ENCODE peak calls at places on chromosomes 11 and 22, in six cellular contexts. One of them, this sample, is unnamed.

GRCh38 chr11:96391698-96392307 is 2.0 kb downstream of the JRKL start:
- DNase-seq in heart left ventricle: no peak
- DNase-seq in neuronal stem cell: no peak
- DNase-seq in lung: no peak
- DNase-seq in aorta: no peak
- DNase-seq in fibroblast of lung: no peak
- DNase-seq in this sample: no peak

GRCh38 chr22:36325163-36326031 is 62.4 kb downstream of the MYH9 start:
- DNase-seq in lung: peak
- DNase-seq in neuronal stem cell: no peak
- DNase-seq in aorta: peak
- DNase-seq in fibroblast of lung: peak
- DNase-seq in heart left ventricle: peak
- DNase-seq in this sample: peak

GRCh38 chr11:108733479-108734116 is 68.7 kb downstream of the DDX10 start:
- DNase-seq in neuronal stem cell: no peak
- DNase-seq in aorta: no peak
- DNase-seq in lung: no peak
- DNase-seq in fibroblast of lung: peak
- DNase-seq in heart left ventricle: peak
- DNase-seq in this sample: no peak

GRCh38 chr22:41687901-41688364 is 734 bp downstream of the SNU13 start:
- DNase-seq in heart left ventricle: no peak
- DNase-seq in fibroblast of lung: peak
- DNase-seq in lung: no peak
- DNase-seq in aorta: peak
- DNase-seq in neuronal stem cell: no peak
- DNase-seq in this sample: peak

GRCh38 chr11:120774591-120775386 is 249.1 kb upstream of the TBCEL start:
- DNase-seq in neuronal stem cell: no peak
- DNase-seq in aorta: no peak
- DNase-seq in fibroblast of lung: no peak
- DNase-seq in lung: no peak
- DNase-seq in heart left ventricle: no peak
- DNase-seq in this sample: no peak

GRCh38 chr11:64688534-64688982 is 34.4 kb downstream of the NRXN2 start:
- DNase-seq in lung: peak
- DNase-seq in fibroblast of lung: peak
- DNase-seq in heart left ventricle: peak
- DNase-seq in neuronal stem cell: peak
- DNase-seq in aorta: peak
- DNase-seq in this sample: peak

GRCh38 chr22:36772451-36772850 is 3.5 kb downstream of the IFT27 start:
- DNase-seq in fibroblast of lung: no peak
- DNase-seq in heart left ventricle: no peak
- DNase-seq in neuronal stem cell: no peak
- DNase-seq in lung: no peak
- DNase-seq in aorta: no peak
- DNase-seq in this sample: no peak

GRCh38 chr11:15692739-15693138 is 578.0 kb downstream of the INSC start:
- DNase-seq in lung: no peak
- DNase-seq in aorta: no peak
- DNase-seq in heart left ventricle: no peak
- DNase-seq in neuronal stem cell: no peak
- DNase-seq in fibroblast of lung: no peak
- DNase-seq in this sample: no peak

GRCh38 chr11:100546714-100547113 is 140.4 kb upstream of the ARHGAP42 start:
- DNase-seq in heart left ventricle: no peak
- DNase-seq in fibroblast of lung: peak
- DNase-seq in lung: no peak
- DNase-seq in neuronal stem cell: no peak
- DNase-seq in aorta: no peak
- DNase-seq in this sample: no peak

GRCh38 chr22:40414838-40415505 is 44.6 kb downstream of the SGSM3 start:
- DNase-seq in aorta: no peak
- DNase-seq in heart left ventricle: no peak
- DNase-seq in lung: no peak
- DNase-seq in fibroblast of lung: no peak
- DNase-seq in neuronal stem cell: no peak
- DNase-seq in this sample: no peak

GRCh38 chr11:97756571-97757335 is 1264.0 kb upstream of the CNTN5 start:
- DNase-seq in neuronal stem cell: no peak
- DNase-seq in aorta: no peak
- DNase-seq in lung: no peak
- DNase-seq in heart left ventricle: no peak
- DNase-seq in fibroblast of lung: no peak
- DNase-seq in this sample: no peak

GRCh38 chr11:64207247-64208085 is 945 bp downstream of the FERMT3 start:
- DNase-seq in heart left ventricle: peak
- DNase-seq in neuronal stem cell: no peak
- DNase-seq in aorta: peak
- DNase-seq in fibroblast of lung: peak
- DNase-seq in lung: peak
- DNase-seq in this sample: peak

GRCh38 chr11:86141645-86142569 is 73.0 kb upstream of the PICALM start:
- DNase-seq in neuronal stem cell: no peak
- DNase-seq in aorta: no peak
- DNase-seq in lung: no peak
- DNase-seq in fibroblast of lung: no peak
- DNase-seq in heart left ventricle: no peak
- DNase-seq in this sample: no peak

GRCh38 chr22:27252282-27253049 is 549.1 kb downstream of the MN1 start:
- DNase-seq in fibroblast of lung: peak
- DNase-seq in neuronal stem cell: no peak
- DNase-seq in aorta: no peak
- DNase-seq in lung: no peak
- DNase-seq in heart left ventricle: no peak
- DNase-seq in this sample: no peak

GRCh38 chr11:2825886-2826678 is 59.5 kb downstream of the CDKN1C start:
- DNase-seq in lung: peak
- DNase-seq in fibroblast of lung: peak
- DNase-seq in heart left ventricle: peak
- DNase-seq in neuronal stem cell: peak
- DNase-seq in aorta: peak
- DNase-seq in this sample: peak

GRCh38 chr11:65590240-65590738 is 5.3 kb downstream of the KCNK7 start:
- DNase-seq in aorta: no peak
- DNase-seq in heart left ventricle: no peak
- DNase-seq in lung: no peak
- DNase-seq in fibroblast of lung: peak
- DNase-seq in neuronal stem cell: no peak
- DNase-seq in this sample: peak

GRCh38 chr11:78205691-78206090 is 17.0 kb downstream of the USP35 start:
- DNase-seq in heart left ventricle: no peak
- DNase-seq in aorta: no peak
- DNase-seq in lung: no peak
- DNase-seq in fibroblast of lung: no peak
- DNase-seq in neuronal stem cell: no peak
- DNase-seq in this sample: no peak

GRCh38 chr11:116960916-116961315 is 123.5 kb upstream of the APOA1 start:
- DNase-seq in neuronal stem cell: no peak
- DNase-seq in lung: no peak
- DNase-seq in fibroblast of lung: peak
- DNase-seq in heart left ventricle: no peak
- DNase-seq in aorta: no peak
- DNase-seq in this sample: no peak

GRCh38 chr22:32831571-32831970 is 30.1 kb downstream of the TIMP3 start:
- DNase-seq in aorta: no peak
- DNase-seq in neuronal stem cell: no peak
- DNase-seq in heart left ventricle: no peak
- DNase-seq in fibroblast of lung: no peak
- DNase-seq in lung: no peak
- DNase-seq in this sample: no peak
- H3K27ac ChIP-seq in aorta: no peak
- H3K27ac ChIP-seq in neuronal stem cell: no peak
- H3K27ac ChIP-seq in heart left ventricle: peak
- H3K27ac ChIP-seq in fibroblast of lung: no peak
- H3K27ac ChIP-seq in lung: peak
- H3K27ac ChIP-seq in this sample: no peak

DNA sequence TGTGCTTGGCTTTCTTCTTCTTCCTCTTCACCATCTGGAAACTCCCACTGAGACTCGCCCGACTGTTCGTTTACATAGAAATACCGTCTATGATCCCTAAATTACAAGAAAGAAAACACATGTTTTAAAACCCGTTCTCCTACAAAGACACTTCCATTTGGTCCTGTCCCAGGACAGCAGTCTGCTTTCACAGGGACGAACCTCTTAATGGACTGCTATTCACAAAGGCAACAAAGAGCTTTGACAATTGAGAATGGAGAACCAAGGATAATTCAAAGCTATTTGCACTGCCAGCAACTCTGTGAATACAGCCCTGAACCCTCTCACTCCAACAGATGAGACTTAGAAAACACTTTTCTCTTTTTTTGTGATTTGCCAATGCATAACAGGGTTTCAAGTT is 16.3 kb upstream of the AGBL2 start:
- DNase-seq in lung: no peak
- DNase-seq in fibroblast of lung: peak
- DNase-seq in aorta: no peak
- DNase-seq in neuronal stem cell: peak
- DNase-seq in heart left ventricle: no peak
- DNase-seq in this sample: no peak
- H3K4me3 ChIP-seq in lung: no peak
- H3K4me3 ChIP-seq in fibroblast of lung: no peak
- H3K4me3 ChIP-seq in aorta: no peak
- H3K4me3 ChIP-seq in neuronal stem cell: no peak
- H3K4me3 ChIP-seq in heart left ventricle: no peak
- H3K4me3 ChIP-seq in this sample: no peak

GRCh38 chr22:38923463-38924196 is 33.8 kb upstream of the APOBEC3A start:
- DNase-seq in aorta: peak
- DNase-seq in fibroblast of lung: peak
- DNase-seq in lung: peak
- DNase-seq in neuronal stem cell: no peak
- DNase-seq in heart left ventricle: peak
- DNase-seq in this sample: peak

GRCh38 chr22:38921801-38922200 is 35.6 kb upstream of the APOBEC3A start:
- DNase-seq in lung: no peak
- DNase-seq in aorta: no peak
- DNase-seq in neuronal stem cell: no peak
- DNase-seq in fibroblast of lung: no peak
- DNase-seq in heart left ventricle: no peak
- DNase-seq in this sample: no peak

GRCh38 chr22:38927033-38927789 is 30.2 kb upstream of the APOBEC3A start:
- DNase-seq in fibroblast of lung: peak
- DNase-seq in lung: peak
- DNase-seq in aorta: peak
- DNase-seq in heart left ventricle: peak
- DNase-seq in neuronal stem cell: peak
- DNase-seq in this sample: peak

GRCh38 chr22:38925571-38926041 is 31.8 kb upstream of the APOBEC3A start:
- DNase-seq in fibroblast of lung: peak
- DNase-seq in heart left ventricle: no peak
- DNase-seq in neuronal stem cell: no peak
- DNase-seq in aorta: no peak
- DNase-seq in lung: peak
- DNase-seq in this sample: no peak

GRCh38 chr22:38924197-38924952 is 33.0 kb upstream of the APOBEC3A start:
- DNase-seq in heart left ventricle: peak
- DNase-seq in lung: peak
- DNase-seq in neuronal stem cell: no peak
- DNase-seq in fibroblast of lung: peak
- DNase-seq in aorta: peak
- DNase-seq in this sample: peak
- H3K27ac ChIP-seq in heart left ventricle: peak
- H3K27ac ChIP-seq in lung: peak
- H3K27ac ChIP-seq in neuronal stem cell: no peak
- H3K27ac ChIP-seq in fibroblast of lung: peak
- H3K27ac ChIP-seq in aorta: peak
- H3K27ac ChIP-seq in this sample: peak

GRCh38 chr11:103906291-103906850 is 130.1 kb upstream of the DDI1 start:
- DNase-seq in lung: no peak
- DNase-seq in aorta: no peak
- DNase-seq in fibroblast of lung: no peak
- DNase-seq in heart left ventricle: no peak
- DNase-seq in neuronal stem cell: no peak
- DNase-seq in this sample: no peak

GRCh38 chr11:103904324-103904667 is 132.1 kb upstream of the DDI1 start:
- DNase-seq in neuronal stem cell: no peak
- DNase-seq in heart left ventricle: no peak
- DNase-seq in aorta: no peak
- DNase-seq in fibroblast of lung: no peak
- DNase-seq in lung: no peak
- DNase-seq in this sample: no peak

GRCh38 chr11:103901656-103902055 is 134.8 kb upstream of the DDI1 start:
- DNase-seq in neuronal stem cell: no peak
- DNase-seq in aorta: no peak
- DNase-seq in lung: no peak
- DNase-seq in heart left ventricle: no peak
- DNase-seq in fibroblast of lung: no peak
- DNase-seq in this sample: no peak

GRCh38 chr11:103903005-103903404 is 133.4 kb upstream of the DDI1 start:
- DNase-seq in fibroblast of lung: no peak
- DNase-seq in heart left ventricle: no peak
- DNase-seq in neuronal stem cell: no peak
- DNase-seq in lung: no peak
- DNase-seq in aorta: no peak
- DNase-seq in this sample: no peak

DNA sequence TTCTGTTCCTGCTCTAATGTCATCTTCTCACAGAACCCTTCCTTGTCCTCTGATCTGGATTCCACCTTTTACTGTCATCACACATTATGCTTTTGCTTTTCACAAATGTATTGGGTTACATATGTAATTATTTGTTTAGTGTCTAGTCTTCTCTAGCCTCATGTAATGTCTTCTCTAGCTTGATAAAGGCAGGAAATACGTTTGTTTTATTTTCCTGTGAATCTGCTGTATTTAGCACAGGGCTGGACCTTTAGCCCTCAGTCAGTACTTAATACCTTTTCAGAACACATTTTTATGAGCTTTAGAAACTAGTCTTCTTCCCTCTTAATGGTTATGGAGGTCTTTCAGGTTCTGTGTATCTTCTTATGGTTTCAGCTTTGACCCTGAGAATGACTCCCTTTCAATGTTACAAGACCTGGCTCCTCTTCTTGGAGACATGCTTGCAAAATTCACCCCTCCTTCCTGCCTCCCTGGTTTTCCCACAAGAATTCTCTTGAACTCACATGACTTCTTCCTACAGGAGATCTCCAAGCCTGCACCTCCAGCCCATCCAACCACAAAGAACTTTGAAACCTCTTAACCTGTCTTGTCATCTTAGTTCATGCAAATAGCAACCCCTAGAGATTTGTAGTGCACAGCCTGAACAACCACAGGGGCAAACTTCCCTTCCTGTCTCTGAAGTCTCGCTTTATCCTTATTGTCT is 132.7 kb upstream of the DDI1 start:
- DNase-seq in neuronal stem cell: no peak
- DNase-seq in heart left ventricle: no peak
- DNase-seq in aorta: no peak
- DNase-seq in fibroblast of lung: no peak
- DNase-seq in lung: no peak
- DNase-seq in this sample: no peak
- H3K4me3 ChIP-seq in neuronal stem cell: no peak
- H3K4me3 ChIP-seq in heart left ventricle: no peak
- H3K4me3 ChIP-seq in aorta: no peak
- H3K4me3 ChIP-seq in fibroblast of lung: no peak
- H3K4me3 ChIP-seq in lung: no peak
- H3K4me3 ChIP-seq in this sample: no peak

DNA sequence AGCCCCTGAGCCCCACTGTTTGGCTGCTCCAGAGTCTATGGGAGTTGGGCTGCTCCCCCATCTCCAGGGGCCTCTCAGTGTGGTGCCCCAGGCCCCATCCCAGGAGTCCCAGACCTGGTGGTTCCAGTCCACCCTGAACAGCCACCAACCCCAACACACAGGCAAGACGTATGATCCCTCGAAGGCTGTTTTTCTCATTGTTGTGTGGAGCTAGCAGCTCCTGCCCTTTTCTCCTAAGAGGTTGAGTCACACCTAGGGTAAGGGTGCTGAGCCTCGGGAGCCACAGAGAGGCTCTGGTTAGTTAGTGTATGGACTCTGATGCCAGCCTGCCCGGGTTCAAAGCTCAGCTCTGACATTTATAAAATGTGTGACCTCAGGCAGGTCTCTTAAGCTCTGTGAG is 47.1 kb downstream of the FBLN1 start:
- DNase-seq in heart left ventricle: no peak
- DNase-seq in aorta: no peak
- DNase-seq in neuronal stem cell: no peak
- DNase-seq in lung: no peak
- DNase-seq in fibroblast of lung: peak
- DNase-seq in this sample: no peak
- H3K27ac ChIP-seq in heart left ventricle: no peak
- H3K27ac ChIP-seq in aorta: peak
- H3K27ac ChIP-seq in neuronal stem cell: no peak
- H3K27ac ChIP-seq in lung: peak
- H3K27ac ChIP-seq in fibroblast of lung: peak
- H3K27ac ChIP-seq in this sample: no peak

This sample was measured in testis.